ENCODE peak calls at places on chromosomes 16 and 17, in six cellular contexts. K is NCI-H774; E is mucosa of descending colon; F is AG04450; A is central memory CD4-positive, alpha-beta T cell; P is activated T-helper 1 cell treated with anti-CD3 and anti-CD28 coated beads, Interleukin-12 subunit alpha, Interleukin-12 subunit beta, Interleukin-2, Interleukin-4 antibody, amounts not matched to agents 30 ng/mL and 10 ng/mL and 1 ng/mL, durations not matched to agents 14 hours and 24 hours and 36 hours. S is an unnamed sample.

GRCh38 chr17:17822189-17822978 is 14.4 kb downstream of the SREBF1 start:
- DNase-seq in K (no peak), E (no peak), F (peak; percentile 43), A (no peak), P (no peak), S (peak; percentile 84)

GRCh38 chr17:64411999-64412771 is 21.5 kb upstream of the PECAM1 start:
- DNase-seq in K (no peak), E (peak; percentile 70), F (no peak), A (no peak), P (no peak), S (peak; percentile 28)

GRCh38 chr17:57211543-57211942 is 44.8 kb upstream of the MSI2 start:
- DNase-seq in K (peak; percentile 15), E (no peak), F (no peak), A (no peak), P (no peak), S (no peak)

GRCh38 chr16:10989494-10989893 is 45.1 kb downstream of the CLEC16A start:
- DNase-seq in K (no peak), E (no peak), F (no peak), A (no peak), P (no peak), S (no peak)

GRCh38 chr16:11094075-11094593 is 149.8 kb downstream of the CLEC16A start:
- DNase-seq in K (no peak), E (no peak), F (peak; percentile 70), A (no peak), P (peak; percentile 56), S (no peak)

GRCh38 chr16:62077998-62078397 is 41.8 kb upstream of the CDH8 start:
- DNase-seq in K (no peak), E (no peak), F (no peak), A (no peak), P (no peak), S (peak; percentile 35)

GRCh38 chr17:50312311-50312710 is 33.6 kb upstream of the XYLT2 start:
- DNase-seq in K (no peak), E (no peak), F (no peak), A (no peak), P (no peak), S (no peak)

GRCh38 chr16:7160093-7160492 is 172.6 kb upstream of the RBFOX1 start:
- DNase-seq in K (no peak), E (no peak), F (no peak), A (no peak), P (no peak), S (no peak)

GRCh38 chr16:88804552-88805339 is 1.2 kb downstream of the CDT1 start:
- DNase-seq in K (no peak), E (peak; percentile 78), F (no peak), A (no peak), P (no peak), S (no peak)

GRCh38 chr17:1746975-1747543 is 4.4 kb downstream of the SERPINF2 start:
- DNase-seq in K (peak; percentile 34), E (peak; percentile 88), F (no peak), A (no peak), P (no peak), S (no peak)

GRCh38 chr16:80984124-80984892 is 22.4 kb downstream of the CMC2 start:
- DNase-seq in K (no peak), E (no peak), F (no peak), A (no peak), P (no peak), S (no peak)

GRCh38 chr16:31216552-31217530 is at the start of gene PYDC1:
- DNase-seq in K (no peak), E (no peak), F (no peak), A (no peak), P (no peak), S (no peak)

GRCh38 chr17:11950771-11951519 is 46.3 kb downstream of the ZNF18 start:
- DNase-seq in K (no peak), E (no peak), F (no peak), A (no peak), P (no peak), S (no peak)

GRCh38 chr16:56102159-56102798 is 89.0 kb upstream of the GNAO1 start:
- DNase-seq in K (no peak), E (peak; percentile 62), F (no peak), A (no peak), P (no peak), S (peak; percentile 38)

GRCh38 chr17:31527606-31528005 is 136.1 kb downstream of the RAB11FIP4 start:
- DNase-seq in K (no peak), E (no peak), F (no peak), A (no peak), P (no peak), S (no peak)

GRCh38 chr16:85557976-85558589 is 55.0 kb upstream of the GSE1 start:
- DNase-seq in K (no peak), E (peak; percentile 70), F (no peak), A (no peak), P (no peak), S (no peak)

GRCh38 chr16:24328835-24329418 is 72.8 kb downstream of the CACNG3 start:
- DNase-seq in K (no peak), E (no peak), F (no peak), A (no peak), P (no peak), S (no peak)

GRCh38 chr16:84156342-84156784 is 11.3 kb downstream of the DNAAF1 start:
- DNase-seq in K (no peak), E (no peak), F (no peak), A (no peak), P (no peak), S (no peak)

GRCh38 chr17:60971515-60972369 is 294.1 kb downstream of the BCAS3 start:
- DNase-seq in K (peak; percentile 34), E (no peak), F (peak; percentile 52), A (peak; percentile 3), P (no peak), S (peak; percentile 47)

GRCh38 chr17:32588982-32589381 is 102.2 kb downstream of the CDK5R1 start:
- DNase-seq in K (no peak), E (no peak), F (no peak), A (no peak), P (no peak), S (no peak)

GRCh38 chr16:63745456-63745855 is 1376.4 kb downstream of the CDH11 start:
- DNase-seq in K (no peak), E (no peak), F (no peak), A (no peak), P (no peak), S (no peak)

GRCh38 chr17:73228748-73229236 is 32.9 kb downstream of the CPSF4L start:
- DNase-seq in K (peak; percentile 69), E (peak; percentile 65), F (peak; percentile 69), A (no peak), P (no peak), S (peak; percentile 93)

GRCh38 chr17:49471089-49471683 is 23.9 kb upstream of the NGFR start:
- DNase-seq in K (no peak), E (no peak), F (no peak), A (no peak), P (no peak), S (peak; percentile 72)

GRCh38 chr16:67975321-67976105 is 4.8 kb downstream of the DPEP3 start:
- DNase-seq in K (no peak), E (no peak), F (no peak), A (no peak), P (no peak), S (no peak)

GRCh38 chr16:87160752-87161337 is 156.3 kb downstream of the C16orf95 start:
- DNase-seq in K (no peak), E (no peak), F (no peak), A (no peak), P (no peak), S (no peak)

GRCh38 chr17:12035713-12036112 is 15.0 kb downstream of the MAP2K4 start:
- DNase-seq in K (no peak), E (no peak), F (no peak), A (no peak), P (no peak), S (no peak)

GRCh38 chr16:1361685-1362360 is 10.1 kb downstream of the GNPTG start:
- DNase-seq in K (no peak), E (no peak), F (no peak), A (no peak), P (no peak), S (no peak)